ENCODE peak calls at places on chromosomes 11 and 22, in eight cellular contexts. D, F, G, J, L, U, S and I are unnamed samples.
A peak's percentile ranks its signal among the peaks of the same experiment; 100 is the strongest.

GRCh38 chr22:26322179-26322905 is 106.7 kb upstream of the ASPHD2 start:
- DNase-seq in D (no peak), F (no peak), G (no peak), J (no peak), L (no peak), U (peak; percentile 53), S (peak; percentile 97), I (peak; percentile 51)

GRCh38 chr11:85590848-85591483 is 36.2 kb downstream of the DLG2 start:
- DNase-seq in D (no peak), F (peak; percentile 40), G (no peak), J (no peak), L (no peak), U (peak; percentile 31), S (peak; percentile 24), I (peak; percentile 36)

GRCh38 chr22:32475428-32476010 is 908 bp downstream of the FBXO7 start:
- DNase-seq in D (peak; percentile 23), F (peak; percentile 44), G (peak; percentile 19), J (no peak), L (peak; percentile 29), U (peak; percentile 82), S (no peak), I (no peak)

GRCh38 chr22:44729391-44730012 is 22.9 kb upstream of the ARHGAP8 start:
- DNase-seq in D (peak; percentile 61), F (no peak), G (no peak), J (peak; percentile 6), L (no peak), U (peak; percentile 50), S (peak; percentile 42), I (peak; percentile 23)

GRCh38 chr11:78653294-78653909 is 78.7 kb upstream of the NARS2 start:
- DNase-seq in D (no peak), F (no peak), G (no peak), J (no peak), L (no peak), U (no peak), S (no peak), I (no peak)

GRCh38 chr11:75208444-75208843 is 32.1 kb upstream of the TPBGL start:
- DNase-seq in D (no peak), F (no peak), G (no peak), J (no peak), L (no peak), U (no peak), S (no peak), I (no peak)

GRCh38 chr22:30249049-30250038 is 2.8 kb upstream of the LIF start:
- DNase-seq in D (peak; percentile 78), F (no peak), G (no peak), J (no peak), L (no peak), U (no peak), S (no peak), I (no peak)

GRCh38 chr11:67370351-67371076 is 2.9 kb downstream of the CLCF1 start:
- DNase-seq in D (no peak), F (no peak), G (no peak), J (no peak), L (no peak), U (no peak), S (no peak), I (no peak)

GRCh38 chr22:47619631-47620030 is 857.2 kb downstream of the TBC1D22A start:
- DNase-seq in D (no peak), F (no peak), G (no peak), J (no peak), L (no peak), U (no peak), S (no peak), I (no peak)

GRCh38 chr22:19750666-19751490 is 9.7 kb upstream of the TBX1 start:
- DNase-seq in D (no peak), F (no peak), G (no peak), J (no peak), L (no peak), U (peak; percentile 47), S (no peak), I (peak; percentile 33)

GRCh38 chr22:40805239-40805638 is 13.9 kb downstream of the SLC25A17 start:
- DNase-seq in D (no peak), F (no peak), G (no peak), J (no peak), L (no peak), U (no peak), S (no peak), I (no peak)

GRCh38 chr11:76167590-76167989 is 38.7 kb downstream of the WNT11 start:
- DNase-seq in D (no peak), F (no peak), G (no peak), J (no peak), L (no peak), U (peak; percentile 5), S (no peak), I (no peak)

GRCh38 chr22:19287076-19287724 is 4.3 kb downstream of the CLTCL1 start:
- DNase-seq in D (no peak), F (peak; percentile 92), G (no peak), J (no peak), L (no peak), U (peak; percentile 73), S (no peak), I (no peak)

GRCh38 chr11:97794876-97795275 is 1225.9 kb upstream of the CNTN5 start:
- DNase-seq in D (no peak), F (no peak), G (no peak), J (no peak), L (no peak), U (no peak), S (no peak), I (no peak)

GRCh38 chr22:44709881-44710400 is 7.9 kb downstream of the PRR5 start:
- DNase-seq in D (no peak), F (no peak), G (no peak), J (no peak), L (no peak), U (no peak), S (no peak), I (no peak)

GRCh38 chr11:236774-237767 is at the start of gene PSMD13:
- DNase-seq in D (peak; percentile 87), F (peak; percentile 77), G (no peak), J (peak; percentile 78), L (peak; percentile 95), U (peak; percentile 82), S (peak; percentile 53), I (peak; percentile 49)